ENCODE peak calls at places on chromosomes 11 and 22, in eight cellular contexts. D is brain microvascular endothelial cell, I is endothelial cell, Y is RWPE2, S is lower leg skin, V is sigmoid colon, K is pancreas, G is heart left ventricle. N is an unnamed sample.

GRCh38 chr11:117316197-117316961 is at the start of gene BACE1:
- DNase-seq in G (peak), K (peak), S (peak), I (peak), V (peak), D (peak), Y (peak), N (peak)

GRCh38 chr11:6625156-6625831 is 6.1 kb upstream of the TPP1 start:
- DNase-seq in S (peak), Y (peak), G (no peak), D (no peak), K (no peak), I (no peak), V (no peak), N (no peak)

GRCh38 chr11:120009938-120010337 is 128.0 kb downstream of the TRIM29 start:
- DNase-seq in V (no peak), S (no peak), K (no peak), Y (no peak), I (no peak), D (no peak), G (no peak), N (no peak)

GRCh38 chr22:40279017-40279416 is 67.3 kb upstream of the ADSL start:
- DNase-seq in S (no peak), K (no peak), G (no peak), Y (no peak), V (no peak), I (no peak), D (no peak), N (no peak)

GRCh38 chr11:33936745-33937612 is 45.1 kb upstream of the LMO2 start:
- DNase-seq in K (no peak), G (peak), S (peak), I (peak), D (peak), V (peak), Y (no peak), N (no peak)

GRCh38 chr22:49958462-49958921 is 2.1 kb upstream of the PIM3 start:
- DNase-seq in D (no peak), V (peak), K (peak), G (no peak), S (no peak), Y (no peak), I (no peak), N (no peak)

GRCh38 chr11:60657880-60658279 is 41.5 kb upstream of the MS4A8 start:
- DNase-seq in S (no peak), D (no peak), I (no peak), G (no peak), Y (no peak), V (no peak), K (no peak), N (no peak)

GRCh38 chr22:44530106-44530505 is 32.1 kb upstream of the RTL6 start:
- DNase-seq in V (no peak), D (no peak), G (no peak), S (peak), I (no peak), K (no peak), Y (no peak), N (no peak)

GRCh38 chr11:103659138-103659734 is 377.2 kb upstream of the DDI1 start:
- DNase-seq in V (no peak), Y (no peak), D (no peak), I (peak), K (no peak), G (no peak), S (no peak), N (no peak)

GRCh38 chr11:8237453-8237852 is 26.2 kb downstream of the LMO1 start:
- DNase-seq in I (no peak), V (no peak), K (peak), Y (no peak), D (no peak), S (no peak), G (no peak), N (peak)

GRCh38 chr11:135033545-135033944 is 621.5 kb upstream of the B3GAT1 start:
- DNase-seq in G (no peak), I (peak), K (no peak), Y (no peak), D (peak), S (no peak), V (no peak), N (no peak)

GRCh38 chr22:23452231-23453010 is 127.7 kb downstream of the IGLL1 start:
- DNase-seq in Y (no peak), V (peak), K (no peak), G (no peak), I (no peak), S (peak), D (no peak), N (no peak)

GRCh38 chr22:23116506-23117263 is 25.1 kb downstream of the RSPH14 start:
- DNase-seq in Y (no peak), K (no peak), S (no peak), V (no peak), D (no peak), I (no peak), G (no peak), N (no peak)

GRCh38 chr11:15342163-15342562 is 227.4 kb downstream of the INSC start:
- DNase-seq in G (no peak), S (no peak), Y (no peak), V (no peak), K (no peak), I (no peak), D (no peak), N (no peak)

GRCh38 chr11:119721129-119722120 is 7.6 kb downstream of the NECTIN1 start:
- DNase-seq in Y (no peak), K (peak), D (no peak), V (no peak), G (no peak), I (peak), S (peak), N (peak)

GRCh38 chr22:32802291-32802826 is 854 bp downstream of the TIMP3 start:
- DNase-seq in Y (no peak), K (no peak), S (no peak), I (no peak), D (no peak), G (no peak), V (no peak), N (no peak)

GRCh38 chr22:46368422-46368821 is 32.9 kb downstream of the TRMU start:
- DNase-seq in S (no peak), D (no peak), V (no peak), G (peak), Y (no peak), I (no peak), K (no peak), N (no peak)

GRCh38 chr11:44030276-44030932 is 17.4 kb upstream of the ACCSL start:
- DNase-seq in D (peak), I (no peak), K (no peak), Y (no peak), G (peak), S (no peak), V (peak), N (no peak)

GRCh38 chr22:25749420-25750169 is 7.6 kb downstream of the MYO18B start:
- DNase-seq in D (no peak), G (no peak), V (no peak), K (no peak), I (no peak), Y (no peak), S (no peak), N (peak)

GRCh38 chr11:124276081-124276480 is 19.9 kb downstream of the OR8G5 start:
- DNase-seq in V (no peak), G (no peak), D (no peak), K (no peak), I (no peak), Y (no peak), S (no peak), N (no peak)

GRCh38 chr11:128365044-128365443 is 222.3 kb downstream of the ETS1 start:
- DNase-seq in Y (no peak), S (no peak), K (no peak), D (peak), G (no peak), I (peak), V (no peak), N (no peak)

GRCh38 chr22:49543876-49544275 is 283.8 kb downstream of the BRD1 start:
- DNase-seq in I (no peak), V (peak), D (no peak), K (peak), S (peak), G (no peak), Y (no peak), N (no peak)

GRCh38 chr11:655036-655726 is 18.1 kb downstream of the DRD4 start:
- DNase-seq in Y (no peak), D (no peak), I (no peak), S (no peak), V (no peak), K (no peak), G (no peak), N (no peak)

GRCh38 chr22:49957826-49958461 is 2.6 kb upstream of the PIM3 start:
- DNase-seq in D (no peak), Y (no peak), S (peak), K (no peak), G (no peak), I (no peak), V (peak), N (no peak)

GRCh38 chr22:26558246-26558895 is 31.6 kb downstream of the TPST2 start:
- DNase-seq in K (no peak), D (peak), I (no peak), Y (no peak), S (no peak), V (no peak), G (no peak), N (no peak)

GRCh38 chr11:48080301-48080861 is 100.0 kb downstream of the PTPRJ start:
- DNase-seq in D (no peak), G (no peak), Y (no peak), K (no peak), S (no peak), I (no peak), V (no peak), N (no peak)

GRCh38 chr11:2213890-2214526 is 42.4 kb upstream of the TH start:
- DNase-seq in Y (no peak), I (no peak), V (peak), G (peak), S (peak), D (no peak), K (peak), N (peak)

GRCh38 chr11:35155677-35156076 is 16.7 kb downstream of the CD44 start:
- DNase-seq in D (no peak), K (no peak), S (no peak), V (no peak), G (no peak), Y (no peak), I (no peak), N (no peak)

GRCh38 chr22:24485608-24486007 is 9.5 kb upstream of the UPB1 start:
- DNase-seq in I (no peak), K (no peak), Y (no peak), G (no peak), V (no peak), S (no peak), D (no peak), N (no peak)

GRCh38 chr11:120179071-120179672 is 31.7 kb upstream of the OAF start:
- DNase-seq in G (peak), D (no peak), Y (no peak), V (no peak), S (peak), I (no peak), K (no peak), N (no peak)

GRCh38 chr11:5288912-5289525 is 12.7 kb downstream of the OR51B4 start:
- DNase-seq in D (no peak), V (no peak), K (no peak), I (no peak), G (no peak), Y (no peak), S (no peak), N (no peak)

GRCh38 chr22:44799077-44799931 is 46.9 kb downstream of the ARHGAP8 start:
- DNase-seq in V (no peak), G (no peak), K (no peak), I (no peak), S (no peak), Y (no peak), D (no peak), N (no peak)

GRCh38 chr11:46738887-46739286 is 19.9 kb downstream of the F2 start:
- DNase-seq in V (no peak), I (no peak), Y (no peak), K (no peak), G (no peak), S (peak), D (no peak), N (peak)

GRCh38 chr22:26406118-26406517 is 22.9 kb upstream of the ASPHD2 start:
- DNase-seq in V (no peak), I (no peak), S (no peak), G (no peak), D (peak), Y (no peak), K (no peak), N (no peak)

GRCh38 chr11:132296946-132297610 is 926.7 kb downstream of the NTM start:
- DNase-seq in V (no peak), D (no peak), K (no peak), I (no peak), G (no peak), Y (no peak), S (no peak), N (no peak)

GRCh38 chr11:132301465-132301864 is 931.0 kb downstream of the NTM start:
- DNase-seq in K (no peak), Y (no peak), S (no peak), D (no peak), G (no peak), I (no peak), V (no peak), N (no peak)

GRCh38 chr11:132301900-132302299 is 931.5 kb downstream of the NTM start:
- DNase-seq in K (no peak), V (no peak), S (no peak), D (no peak), Y (no peak), G (no peak), I (no peak), N (no peak)

GRCh38 chr11:132300283-132300682 is 929.9 kb downstream of the NTM start:
- DNase-seq in I (peak), Y (no peak), G (no peak), V (no peak), K (no peak), S (no peak), D (peak), N (no peak)
- TF ChIP-seq CTCF in I (no peak), Y (peak), G (peak), V (no peak), K (no peak), S (no peak), D (peak), N (peak)

GRCh38 chr11:66418168-66418985 is 2.5 kb upstream of the NPAS4 start:
- DNase-seq in G (peak), K (peak), I (peak), S (peak), V (peak), Y (no peak), D (peak), N (no peak)
- TF ChIP-seq CTCF in G (peak), K (no peak), I (no peak), S (no peak), V (peak), Y (peak), D (peak), N (peak)

GRCh38 chr11:101974771-101975170 is 58.4 kb upstream of the ANGPTL5 start:
- DNase-seq in G (no peak), I (no peak), Y (no peak), D (no peak), S (no peak), K (no peak), V (no peak), N (no peak)

GRCh38 chr11:101975734-101976133 is 59.4 kb upstream of the ANGPTL5 start:
- DNase-seq in K (no peak), Y (no peak), V (no peak), D (no peak), S (no peak), I (no peak), G (no peak), N (no peak)

DNA sequence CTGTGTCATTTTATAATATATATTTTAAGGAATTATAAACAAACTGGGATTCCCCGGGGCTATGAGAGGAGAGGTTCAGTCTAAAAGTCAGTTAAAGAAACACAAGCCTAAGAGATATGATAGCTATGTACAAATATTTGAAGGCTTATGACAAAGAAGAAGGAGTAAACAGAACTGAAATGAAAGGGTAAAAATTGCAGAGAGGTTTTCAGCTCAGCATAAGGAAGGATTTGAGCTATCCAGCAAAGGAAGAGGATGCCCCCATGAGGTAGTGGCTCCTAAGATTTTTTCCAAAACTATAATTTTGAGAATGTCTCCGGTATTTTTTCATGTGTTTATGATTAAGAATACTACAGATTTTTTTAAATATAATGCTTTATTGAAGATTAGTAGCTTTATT is 57.9 kb upstream of the ANGPTL5 start:
- DNase-seq in Y (no peak), G (no peak), K (no peak), D (no peak), V (no peak), I (no peak), S (no peak), N (no peak)
- TF ChIP-seq CTCF in Y (peak), G (peak), K (no peak), D (peak), V (no peak), I (no peak), S (no peak), N (peak)

GRCh38 chr11:111976119-111976518 is 39.0 kb downstream of the DIXDC1 start:
- DNase-seq in I (no peak), G (no peak), S (no peak), D (no peak), V (no peak), Y (no peak), K (no peak), N (no peak)

GRCh38 chr11:111978028-111978771 is 41.1 kb downstream of the DIXDC1 start:
- DNase-seq in I (peak), K (no peak), G (no peak), V (peak), S (peak), D (peak), Y (no peak), N (no peak)

GRCh38 chr11:111976614-111977140 is 39.5 kb downstream of the DIXDC1 start:
- DNase-seq in G (no peak), Y (no peak), K (peak), I (no peak), D (no peak), V (peak), S (peak), N (no peak)

GRCh38 chr11:111975076-111975806 is 38.1 kb downstream of the DIXDC1 start:
- DNase-seq in S (no peak), G (no peak), V (no peak), I (no peak), D (no peak), K (no peak), Y (no peak), N (no peak)

GRCh38 chr11:111977141-111978027 is 40.2 kb downstream of the DIXDC1 start:
- DNase-seq in Y (no peak), D (peak), I (peak), G (peak), V (peak), K (peak), S (peak), N (peak)
- TF ChIP-seq CTCF in Y (no peak), D (no peak), I (no peak), G (no peak), V (no peak), K (no peak), S (no peak), N (peak)

GRCh38 chr11:84993386-84993785 is 633.8 kb downstream of the DLG2 start:
- DNase-seq in Y (no peak), S (no peak), G (no peak), K (no peak), I (peak), V (no peak), D (no peak), N (no peak)
- TF ChIP-seq CTCF in Y (peak), S (no peak), G (no peak), K (no peak), I (peak), V (no peak), D (peak), N (peak)

DNA sequence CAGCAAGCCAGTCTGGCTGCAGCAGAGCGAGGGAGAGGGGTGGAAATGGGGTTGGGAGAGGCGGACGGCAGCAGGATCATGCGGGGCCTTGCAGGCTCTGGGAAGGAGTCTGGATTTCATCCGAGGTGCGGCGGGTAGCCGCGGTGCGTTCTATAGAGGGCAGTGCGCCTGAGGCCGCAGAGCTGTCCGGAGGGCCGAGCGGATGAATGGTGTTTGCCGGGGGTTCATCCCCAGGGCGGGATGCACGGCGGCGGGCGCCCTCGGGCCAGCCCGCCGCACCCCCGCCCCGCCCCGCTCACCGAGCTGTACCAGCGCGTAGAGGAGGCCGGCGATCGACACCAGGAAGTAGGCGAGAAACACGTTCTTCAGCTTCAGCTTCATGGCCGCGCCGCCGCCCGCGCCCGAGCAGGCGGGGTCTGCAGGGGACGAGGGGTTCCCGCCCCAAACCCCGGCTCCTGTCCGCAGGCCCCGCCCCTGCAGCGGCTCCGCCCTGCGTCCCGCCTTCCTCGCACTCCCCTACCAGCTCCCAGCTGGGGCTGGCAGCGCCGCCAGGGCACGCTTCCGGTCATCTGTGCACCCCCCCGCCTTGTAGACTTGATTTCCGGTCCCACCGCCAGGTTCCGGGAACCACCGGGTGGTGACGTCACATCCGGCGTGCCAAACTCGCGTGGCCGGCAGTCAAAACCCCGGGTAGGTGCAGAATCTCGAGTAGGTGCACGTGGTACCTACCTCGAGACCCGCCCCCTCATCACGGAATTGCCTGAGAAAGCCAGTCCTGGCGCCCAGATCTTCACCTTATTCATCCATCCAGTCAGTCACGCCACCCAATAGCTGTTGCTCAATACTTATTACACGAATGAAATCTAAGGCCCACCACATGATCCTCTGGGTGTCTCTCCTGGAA is at the start of gene B3GAT3:
- DNase-seq in I (peak), K (peak), G (peak), D (peak), S (peak), V (peak), Y (peak), N (peak)
- TF ChIP-seq CTCF in I (no peak), K (no peak), G (no peak), D (peak), S (no peak), V (no peak), Y (no peak), N (peak)

GRCh38 chr22:19222242-19223005 is 43.9 kb upstream of the SLC25A1 start:
- DNase-seq in S (peak), Y (no peak), K (no peak), V (no peak), G (no peak), D (no peak), I (no peak), N (no peak)
- TF ChIP-seq CTCF in S (no peak), Y (no peak), K (no peak), V (no peak), G (no peak), D (no peak), I (no peak), N (no peak)